ENCODE peak calls at places on chromosome 19, in ten cellular contexts. F is anterior cingulate cortex; T is stimulated activated CD8-positive, alpha-beta memory T cell treated with anti-CD3 and anti-CD28 coated beads, Interleukin-15, amount 100 ng/mL, for 24 hours; B is stimulated activated CD4-positive, alpha-beta T cell treated with anti-CD3 and anti-CD28 coated beads, Interleukin-4, amount 100 ng/mL, for 24 hours; Y is GOT3; Z is KG1; A is heart right ventricle; K is nephron progenitor cell; E is PC-9; D is H9. L is an unnamed sample.

GRCh38 chr19:14550201-14550754 is 20.9 kb downstream of the TECR start:
- DNase-seq in Z (no peak), D (no peak), E (peak), T (no peak), Y (no peak), F (peak), K (no peak), A (no peak), B (no peak), L (no peak)

GRCh38 chr19:42560731-42561130 is 32.5 kb upstream of the CEACAM1 start:
- DNase-seq in E (no peak), D (no peak), Y (no peak), K (no peak), T (no peak), A (no peak), B (no peak), Z (no peak), F (no peak), L (no peak)

GRCh38 chr19:41957838-41958366 is 1.2 kb downstream of the RABAC1 start:
- DNase-seq in E (peak), F (peak), Y (no peak), D (peak), Z (no peak), K (peak), B (peak), T (no peak), A (peak), L (peak)

GRCh38 chr19:7159105-7159933 is 89.8 kb downstream of the ZNF557 start:
- DNase-seq in Y (peak), Z (no peak), T (no peak), D (no peak), F (peak), A (peak), K (no peak), E (no peak), B (no peak), L (peak)

GRCh38 chr19:58346961-58347929 is 6.0 kb downstream of the A1BG start:
- DNase-seq in Y (no peak), Z (peak), T (peak), D (peak), K (peak), E (no peak), A (peak), B (peak), F (peak), L (no peak)

GRCh38 chr19:18846862-18847515 is 15.2 kb downstream of the UPF1 start:
- DNase-seq in F (peak), T (peak), E (peak), Y (peak), B (peak), D (peak), Z (no peak), K (peak), A (peak), L (peak)

GRCh38 chr19:51691122-51692064 is 1.7 kb upstream of the SPACA6 start:
- DNase-seq in E (no peak), Z (no peak), A (no peak), F (no peak), K (peak), T (no peak), B (no peak), D (no peak), Y (no peak), L (no peak)

GRCh38 chr19:19385900-19386339 is 19.6 kb upstream of the GATAD2A start:
- DNase-seq in Z (no peak), E (no peak), K (peak), Y (no peak), A (no peak), F (no peak), D (peak), T (no peak), B (peak), L (no peak)

GRCh38 chr19:44509478-44509877 is 9.2 kb upstream of the ZNF180 start:
- DNase-seq in F (no peak), D (no peak), Z (no peak), Y (no peak), B (no peak), E (no peak), T (no peak), A (no peak), K (no peak), L (no peak)

GRCh38 chr19:1237027-1237659 is 662 bp downstream of the CBARP start:
- DNase-seq in F (peak), Z (no peak), A (no peak), E (no peak), K (peak), Y (no peak), T (no peak), D (no peak), B (no peak), L (no peak)

GRCh38 chr19:18340990-18341868 is 831 bp downstream of the PGPEP1 start:
- DNase-seq in F (peak), Z (peak), B (peak), D (peak), Y (no peak), T (peak), A (peak), E (peak), K (peak), L (no peak)

GRCh38 chr19:18443406-18443805 is 5.5 kb upstream of the ISYNA1 start:
- DNase-seq in T (no peak), K (no peak), Z (no peak), F (no peak), B (no peak), D (no peak), A (no peak), E (no peak), Y (no peak), L (no peak)

GRCh38 chr19:5621311-5621944 is 1.1 kb downstream of the SAFB2 start:
- DNase-seq in K (no peak), Y (no peak), Z (no peak), T (no peak), F (peak), A (no peak), E (no peak), D (no peak), B (no peak), L (no peak)

GRCh38 chr19:44960906-44961734 is 5.9 kb downstream of the CLPTM1 start:
- DNase-seq in E (no peak), F (no peak), A (no peak), B (no peak), T (no peak), Z (no peak), Y (no peak), K (no peak), D (no peak), L (no peak)

GRCh38 chr19:34715357-34715756 is 18.7 kb upstream of the ZNF181 start:
- DNase-seq in Y (no peak), T (no peak), D (no peak), E (no peak), F (no peak), Z (no peak), K (no peak), A (no peak), B (no peak), L (no peak)

GRCh38 chr19:56671613-56671994 is at the start of gene ZNF835:
- DNase-seq in D (no peak), K (no peak), Z (peak), A (peak), T (peak), E (no peak), B (peak), F (peak), Y (peak), L (no peak)

GRCh38 chr19:54448037-54448773 is 794 bp upstream of the LENG8 start:
- DNase-seq in D (peak), K (peak), A (no peak), F (peak), Y (peak), B (peak), E (peak), Z (peak), T (peak), L (no peak)

GRCh38 chr19:23437901-23438300 is 42.6 kb upstream of the ZNF91 start:
- DNase-seq in Y (no peak), B (no peak), Z (no peak), A (no peak), D (no peak), F (no peak), E (no peak), K (no peak), T (no peak), L (no peak)

GRCh38 chr19:583198-583967 is 6.3 kb upstream of the HCN2 start:
- DNase-seq in Y (no peak), Z (no peak), E (no peak), A (no peak), F (no peak), T (no peak), D (no peak), B (no peak), K (no peak), L (no peak)